ENCODE peak calls at places on chromosomes 11 and 22, in four cellular contexts. G is amygdala; K is anterior cingulate cortex; N is stimulated activated CD4-positive, alpha-beta T cell treated with anti-CD3 and anti-CD28 coated beads, Interleukin-4, amount 100 ng/mL, for 48 hours. V is an unnamed sample.

GRCh38 chr22:48807155-48807554 is 1020.5 kb downstream of the BRD1 start:
- DNase-seq in K (peak; percentile 60), N (no peak), G (peak; percentile 55), V (no peak)

GRCh38 chr22:48432721-48433518 is 1394.8 kb downstream of the BRD1 start:
- DNase-seq in N (no peak), G (no peak), K (no peak), V (no peak)

GRCh38 chr11:58745705-58746364 is 14.1 kb upstream of the GLYAT start:
- DNase-seq in G (no peak), N (no peak), K (no peak), V (no peak)

GRCh38 chr11:82756765-82757650 is 23.3 kb upstream of the FAM181B start:
- DNase-seq in K (peak; percentile 61), N (no peak), G (peak; percentile 66), V (no peak)

GRCh38 chr11:92626624-92627023 is 342.8 kb upstream of the MTNR1B start:
- DNase-seq in N (no peak), K (no peak), G (no peak), V (no peak)

GRCh38 chr11:61951484-61952135 is 1.5 kb downstream of the BEST1 start:
- DNase-seq in N (no peak), K (no peak), G (no peak), V (no peak)

GRCh38 chr11:96149743-96150555 is 193.0 kb downstream of the MAML2 start:
- DNase-seq in K (no peak), G (no peak), N (no peak), V (no peak)

GRCh38 chr11:65791719-65792213 is 4.9 kb downstream of the OVOL1 start:
- DNase-seq in G (no peak), K (no peak), N (peak; percentile 49), V (peak; percentile 68)

GRCh38 chr11:78940500-78941225 is 366.0 kb upstream of the NARS2 start:
- DNase-seq in G (no peak), N (no peak), K (no peak), V (no peak)